ENCODE peak calls at places on chromosome 1, in ten cellular contexts. One of them, this sample, is unnamed.
A peak's percentile ranks its signal among the peaks of the same experiment; 100 is the strongest.

GRCh38 chr1:216528816-216529215 is 105.6 kb upstream of the USH2A start:
- DNase-seq in activated naive CD8-positive, alpha-beta T cell treated with anti-CD3 and anti-CD28 coated beads for 36 hours: no peak
- DNase-seq in KG1: no peak
- DNase-seq in ACHN: no peak
- DNase-seq in CD8-positive, alpha-beta memory T cell: no peak
- DNase-seq in HT-29: no peak
- DNase-seq in choroid plexus epithelial cell: no peak
- DNase-seq in HFF-Myc: no peak
- DNase-seq in posterior cingulate gyrus: no peak
- DNase-seq in activated CD4-positive, CD25-positive, alpha-beta regulatory T cell treated with anti-CD3 and anti-CD28 coated beads, Interleukin-2, amount 50 U/mL, for 72 hours: no peak
- DNase-seq in this sample: no peak

GRCh38 chr1:67957026-67957425 is 93.4 kb downstream of the DIRAS3 start:
- DNase-seq in activated naive CD8-positive, alpha-beta T cell treated with anti-CD3 and anti-CD28 coated beads for 36 hours: no peak
- DNase-seq in KG1: no peak
- DNase-seq in ACHN: no peak
- DNase-seq in CD8-positive, alpha-beta memory T cell: no peak
- DNase-seq in HT-29: no peak
- DNase-seq in choroid plexus epithelial cell: no peak
- DNase-seq in HFF-Myc: no peak
- DNase-seq in posterior cingulate gyrus: no peak
- DNase-seq in activated CD4-positive, CD25-positive, alpha-beta regulatory T cell treated with anti-CD3 and anti-CD28 coated beads, Interleukin-2, amount 50 U/mL, for 72 hours: no peak
- DNase-seq in this sample: no peak

GRCh38 chr1:7050751-7051665 is 265.8 kb downstream of the CAMTA1 start:
- DNase-seq in activated naive CD8-positive, alpha-beta T cell treated with anti-CD3 and anti-CD28 coated beads for 36 hours: no peak
- DNase-seq in KG1: no peak
- DNase-seq in ACHN: no peak
- DNase-seq in CD8-positive, alpha-beta memory T cell: no peak
- DNase-seq in HT-29: no peak
- DNase-seq in choroid plexus epithelial cell: no peak
- DNase-seq in HFF-Myc: no peak
- DNase-seq in posterior cingulate gyrus: no peak
- DNase-seq in activated CD4-positive, CD25-positive, alpha-beta regulatory T cell treated with anti-CD3 and anti-CD28 coated beads, Interleukin-2, amount 50 U/mL, for 72 hours: no peak
- DNase-seq in this sample: no peak

GRCh38 chr1:197732187-197732586 is 43.1 kb downstream of the DENND1B start:
- DNase-seq in activated naive CD8-positive, alpha-beta T cell treated with anti-CD3 and anti-CD28 coated beads for 36 hours: no peak
- DNase-seq in KG1: no peak
- DNase-seq in ACHN: no peak
- DNase-seq in CD8-positive, alpha-beta memory T cell: no peak
- DNase-seq in HT-29: no peak
- DNase-seq in choroid plexus epithelial cell: no peak
- DNase-seq in HFF-Myc: no peak
- DNase-seq in posterior cingulate gyrus: no peak
- DNase-seq in activated CD4-positive, CD25-positive, alpha-beta regulatory T cell treated with anti-CD3 and anti-CD28 coated beads, Interleukin-2, amount 50 U/mL, for 72 hours: no peak
- DNase-seq in this sample: no peak

GRCh38 chr1:15937706-15938168 is 38.2 kb downstream of the ZBTB17 start:
- DNase-seq in activated naive CD8-positive, alpha-beta T cell treated with anti-CD3 and anti-CD28 coated beads for 36 hours: no peak
- DNase-seq in KG1: no peak
- DNase-seq in ACHN: no peak
- DNase-seq in CD8-positive, alpha-beta memory T cell: no peak
- DNase-seq in HT-29: no peak
- DNase-seq in choroid plexus epithelial cell: peak; percentile 88
- DNase-seq in HFF-Myc: no peak
- DNase-seq in posterior cingulate gyrus: no peak
- DNase-seq in activated CD4-positive, CD25-positive, alpha-beta regulatory T cell treated with anti-CD3 and anti-CD28 coated beads, Interleukin-2, amount 50 U/mL, for 72 hours: peak; percentile 30
- DNase-seq in this sample: no peak

GRCh38 chr1:29161977-29162376 is 19.7 kb downstream of the SRSF4 start:
- DNase-seq in activated naive CD8-positive, alpha-beta T cell treated with anti-CD3 and anti-CD28 coated beads for 36 hours: no peak
- DNase-seq in KG1: no peak
- DNase-seq in ACHN: no peak
- DNase-seq in CD8-positive, alpha-beta memory T cell: no peak
- DNase-seq in HT-29: no peak
- DNase-seq in choroid plexus epithelial cell: no peak
- DNase-seq in HFF-Myc: no peak
- DNase-seq in posterior cingulate gyrus: no peak
- DNase-seq in activated CD4-positive, CD25-positive, alpha-beta regulatory T cell treated with anti-CD3 and anti-CD28 coated beads, Interleukin-2, amount 50 U/mL, for 72 hours: no peak
- DNase-seq in this sample: no peak

GRCh38 chr1:203929741-203930309 is 68.4 kb downstream of the SNRPE start:
- DNase-seq in activated naive CD8-positive, alpha-beta T cell treated with anti-CD3 and anti-CD28 coated beads for 36 hours: no peak
- DNase-seq in KG1: no peak
- DNase-seq in ACHN: no peak
- DNase-seq in CD8-positive, alpha-beta memory T cell: no peak
- DNase-seq in HT-29: peak; percentile 9
- DNase-seq in choroid plexus epithelial cell: no peak
- DNase-seq in HFF-Myc: no peak
- DNase-seq in posterior cingulate gyrus: no peak
- DNase-seq in activated CD4-positive, CD25-positive, alpha-beta regulatory T cell treated with anti-CD3 and anti-CD28 coated beads, Interleukin-2, amount 50 U/mL, for 72 hours: no peak
- DNase-seq in this sample: no peak

GRCh38 chr1:231108500-231109254 is 53.2 kb upstream of the TRIM67 start:
- DNase-seq in activated naive CD8-positive, alpha-beta T cell treated with anti-CD3 and anti-CD28 coated beads for 36 hours: no peak
- DNase-seq in KG1: no peak
- DNase-seq in ACHN: no peak
- DNase-seq in CD8-positive, alpha-beta memory T cell: no peak
- DNase-seq in HT-29: no peak
- DNase-seq in choroid plexus epithelial cell: no peak
- DNase-seq in HFF-Myc: no peak
- DNase-seq in posterior cingulate gyrus: no peak
- DNase-seq in activated CD4-positive, CD25-positive, alpha-beta regulatory T cell treated with anti-CD3 and anti-CD28 coated beads, Interleukin-2, amount 50 U/mL, for 72 hours: no peak
- DNase-seq in this sample: no peak

GRCh38 chr1:182634306-182635072 is 30.3 kb upstream of the RGS16 start:
- DNase-seq in activated naive CD8-positive, alpha-beta T cell treated with anti-CD3 and anti-CD28 coated beads for 36 hours: no peak
- DNase-seq in KG1: no peak
- DNase-seq in ACHN: no peak
- DNase-seq in CD8-positive, alpha-beta memory T cell: no peak
- DNase-seq in HT-29: no peak
- DNase-seq in choroid plexus epithelial cell: no peak
- DNase-seq in HFF-Myc: no peak
- DNase-seq in posterior cingulate gyrus: no peak
- DNase-seq in activated CD4-positive, CD25-positive, alpha-beta regulatory T cell treated with anti-CD3 and anti-CD28 coated beads, Interleukin-2, amount 50 U/mL, for 72 hours: no peak
- DNase-seq in this sample: no peak

GRCh38 chr1:172826096-172826741 is 167.3 kb downstream of the FASLG start:
- DNase-seq in activated naive CD8-positive, alpha-beta T cell treated with anti-CD3 and anti-CD28 coated beads for 36 hours: no peak
- DNase-seq in KG1: peak; percentile 30
- DNase-seq in ACHN: peak; percentile 78
- DNase-seq in CD8-positive, alpha-beta memory T cell: no peak
- DNase-seq in HT-29: peak; percentile 75
- DNase-seq in choroid plexus epithelial cell: peak; percentile 96
- DNase-seq in HFF-Myc: peak; percentile 79
- DNase-seq in posterior cingulate gyrus: no peak
- DNase-seq in activated CD4-positive, CD25-positive, alpha-beta regulatory T cell treated with anti-CD3 and anti-CD28 coated beads, Interleukin-2, amount 50 U/mL, for 72 hours: no peak
- DNase-seq in this sample: peak; percentile 76

GRCh38 chr1:1314678-1315335 is 6.4 kb downstream of the PUSL1 start:
- DNase-seq in activated naive CD8-positive, alpha-beta T cell treated with anti-CD3 and anti-CD28 coated beads for 36 hours: no peak
- DNase-seq in KG1: no peak
- DNase-seq in ACHN: no peak
- DNase-seq in CD8-positive, alpha-beta memory T cell: no peak
- DNase-seq in HT-29: no peak
- DNase-seq in choroid plexus epithelial cell: no peak
- DNase-seq in HFF-Myc: no peak
- DNase-seq in posterior cingulate gyrus: no peak
- DNase-seq in activated CD4-positive, CD25-positive, alpha-beta regulatory T cell treated with anti-CD3 and anti-CD28 coated beads, Interleukin-2, amount 50 U/mL, for 72 hours: no peak
- DNase-seq in this sample: no peak

GRCh38 chr1:172451002-172451443 is 7.2 kb upstream of the PIGC start:
- DNase-seq in activated naive CD8-positive, alpha-beta T cell treated with anti-CD3 and anti-CD28 coated beads for 36 hours: no peak
- DNase-seq in KG1: no peak
- DNase-seq in ACHN: peak; percentile 31
- DNase-seq in CD8-positive, alpha-beta memory T cell: no peak
- DNase-seq in HT-29: peak; percentile 90
- DNase-seq in choroid plexus epithelial cell: peak; percentile 67
- DNase-seq in HFF-Myc: no peak
- DNase-seq in posterior cingulate gyrus: no peak
- DNase-seq in activated CD4-positive, CD25-positive, alpha-beta regulatory T cell treated with anti-CD3 and anti-CD28 coated beads, Interleukin-2, amount 50 U/mL, for 72 hours: no peak
- DNase-seq in this sample: no peak

GRCh38 chr1:157403203-157403602 is 149.1 kb downstream of the FCRL5 start:
- DNase-seq in activated naive CD8-positive, alpha-beta T cell treated with anti-CD3 and anti-CD28 coated beads for 36 hours: no peak
- DNase-seq in KG1: peak; percentile 85
- DNase-seq in ACHN: peak; percentile 20
- DNase-seq in CD8-positive, alpha-beta memory T cell: no peak
- DNase-seq in HT-29: peak; percentile 35
- DNase-seq in choroid plexus epithelial cell: no peak
- DNase-seq in HFF-Myc: no peak
- DNase-seq in posterior cingulate gyrus: no peak
- DNase-seq in activated CD4-positive, CD25-positive, alpha-beta regulatory T cell treated with anti-CD3 and anti-CD28 coated beads, Interleukin-2, amount 50 U/mL, for 72 hours: no peak
- DNase-seq in this sample: no peak